ENCODE peak calls at places on chromosomes 13 and 19, in five cellular contexts. One of them, this sample, is unnamed.

GRCh38 chr13:27962128-27962841 is 6.8 kb downstream of the CDX2 start:
- DNase-seq in lung: no peak
- DNase-seq in neural crest cell: no peak
- DNase-seq in Caco-2: peak; percentile 92
- DNase-seq in esophagus squamous epithelium: no peak
- DNase-seq in this sample: no peak

GRCh38 chr19:10712041-10712440 is 5.8 kb upstream of the DNM2 start:
- DNase-seq in Caco-2: no peak
- DNase-seq in lung: no peak
- DNase-seq in esophagus squamous epithelium: no peak
- DNase-seq in neural crest cell: no peak
- DNase-seq in this sample: no peak

GRCh38 chr19:39684283-39684682 is 20.0 kb upstream of the LGALS14 start:
- DNase-seq in Caco-2: no peak
- DNase-seq in lung: no peak
- DNase-seq in esophagus squamous epithelium: no peak
- DNase-seq in neural crest cell: no peak
- DNase-seq in this sample: no peak

GRCh38 chr19:6769006-6769637 is 1.9 kb upstream of the SH2D3A start:
- DNase-seq in esophagus squamous epithelium: no peak
- DNase-seq in lung: no peak
- DNase-seq in neural crest cell: no peak
- DNase-seq in Caco-2: no peak
- DNase-seq in this sample: no peak

GRCh38 chr13:44307255-44307654 is 66.4 kb upstream of the SERP2 start:
- DNase-seq in neural crest cell: no peak
- DNase-seq in esophagus squamous epithelium: no peak
- DNase-seq in lung: no peak
- DNase-seq in Caco-2: no peak
- DNase-seq in this sample: no peak

GRCh38 chr19:5154129-5154798 is 185.4 kb downstream of the KDM4B start:
- DNase-seq in esophagus squamous epithelium: no peak
- DNase-seq in lung: no peak
- DNase-seq in Caco-2: peak; percentile 63
- DNase-seq in neural crest cell: peak; percentile 57
- DNase-seq in this sample: peak; percentile 48

GRCh38 chr19:16076154-16076957 is at the start of gene TPM4:
- DNase-seq in lung: peak; percentile 91
- DNase-seq in neural crest cell: peak; percentile 71
- DNase-seq in esophagus squamous epithelium: peak; percentile 43
- DNase-seq in Caco-2: peak; percentile 91
- DNase-seq in this sample: no peak

GRCh38 chr13:66138172-66138811 is 1091.8 kb downstream of the PCDH9 start:
- DNase-seq in Caco-2: no peak
- DNase-seq in esophagus squamous epithelium: no peak
- DNase-seq in neural crest cell: no peak
- DNase-seq in lung: no peak
- DNase-seq in this sample: no peak

GRCh38 chr19:34994286-34994642 is 5.9 kb upstream of the GRAMD1A start:
- DNase-seq in esophagus squamous epithelium: no peak
- DNase-seq in neural crest cell: no peak
- DNase-seq in Caco-2: no peak
- DNase-seq in lung: no peak
- DNase-seq in this sample: no peak

GRCh38 chr13:52001120-52001731 is 10.0 kb downstream of the ATP7B start:
- DNase-seq in esophagus squamous epithelium: no peak
- DNase-seq in neural crest cell: no peak
- DNase-seq in Caco-2: no peak
- DNase-seq in lung: no peak
- DNase-seq in this sample: no peak

GRCh38 chr13:93698016-93698613 is 471.5 kb downstream of the GPC6 start:
- DNase-seq in neural crest cell: no peak
- DNase-seq in lung: no peak
- DNase-seq in esophagus squamous epithelium: no peak
- DNase-seq in Caco-2: no peak
- DNase-seq in this sample: no peak

GRCh38 chr13:113888701-113889330 is 24.9 kb upstream of the GAS6 start:
- DNase-seq in Caco-2: no peak
- DNase-seq in lung: no peak
- DNase-seq in neural crest cell: no peak
- DNase-seq in esophagus squamous epithelium: no peak
- DNase-seq in this sample: no peak

GRCh38 chr19:46469541-46470185 is 1.7 kb downstream of the PNMA8A start:
- DNase-seq in neural crest cell: no peak
- DNase-seq in lung: no peak
- DNase-seq in Caco-2: no peak
- DNase-seq in esophagus squamous epithelium: no peak
- DNase-seq in this sample: no peak

GRCh38 chr19:39802958-39803357 is 24.3 kb downstream of the LEUTX start:
- DNase-seq in lung: no peak
- DNase-seq in Caco-2: no peak
- DNase-seq in neural crest cell: no peak
- DNase-seq in esophagus squamous epithelium: no peak
- DNase-seq in this sample: no peak

GRCh38 chr19:35350591-35350990 is 2.9 kb downstream of the FFAR1 start:
- DNase-seq in neural crest cell: no peak
- DNase-seq in Caco-2: peak; percentile 17
- DNase-seq in lung: no peak
- DNase-seq in esophagus squamous epithelium: no peak
- DNase-seq in this sample: no peak

GRCh38 chr19:29532097-29532496 is 6.3 kb downstream of the VSTM2B start:
- DNase-seq in neural crest cell: no peak
- DNase-seq in Caco-2: peak; percentile 17
- DNase-seq in esophagus squamous epithelium: no peak
- DNase-seq in lung: no peak
- DNase-seq in this sample: no peak

GRCh38 chr19:39671739-39672363 is 16.1 kb downstream of the LGALS16 start:
- DNase-seq in lung: peak; percentile 36
- DNase-seq in neural crest cell: peak; percentile 22
- DNase-seq in Caco-2: peak; percentile 48
- DNase-seq in esophagus squamous epithelium: no peak
- DNase-seq in this sample: peak; percentile 71

GRCh38 chr19:11208526-11209471 is 11.5 kb upstream of the KANK2 start:
- DNase-seq in neural crest cell: peak; percentile 46
- DNase-seq in esophagus squamous epithelium: no peak
- DNase-seq in Caco-2: no peak
- DNase-seq in lung: no peak
- DNase-seq in this sample: no peak

GRCh38 chr19:29547981-29548380 is 22.2 kb downstream of the VSTM2B start:
- DNase-seq in esophagus squamous epithelium: no peak
- DNase-seq in lung: no peak
- DNase-seq in neural crest cell: no peak
- DNase-seq in Caco-2: peak; percentile 25
- DNase-seq in this sample: no peak

GRCh38 chr19:41189425-41190065 is 3.5 kb upstream of the CYP2S1 start:
- DNase-seq in Caco-2: no peak
- DNase-seq in lung: no peak
- DNase-seq in neural crest cell: no peak
- DNase-seq in esophagus squamous epithelium: no peak
- DNase-seq in this sample: no peak

GRCh38 chr19:47663435-47663910 is 49.7 kb upstream of the EHD2 start:
- DNase-seq in neural crest cell: no peak
- DNase-seq in esophagus squamous epithelium: no peak
- DNase-seq in lung: no peak
- DNase-seq in Caco-2: no peak
- DNase-seq in this sample: peak; percentile 16

GRCh38 chr13:28865312-28865711 is 45.2 kb downstream of the MTUS2 start:
- DNase-seq in lung: no peak
- DNase-seq in esophagus squamous epithelium: no peak
- DNase-seq in Caco-2: no peak
- DNase-seq in neural crest cell: no peak
- DNase-seq in this sample: no peak

GRCh38 chr19:8512115-8512967 is 1.6 kb downstream of the ZNF414 start:
- DNase-seq in neural crest cell: no peak
- DNase-seq in lung: no peak
- DNase-seq in Caco-2: peak; percentile 61
- DNase-seq in esophagus squamous epithelium: no peak
- DNase-seq in this sample: peak; percentile 16

GRCh38 chr13:50389726-50390125 is 374.5 kb downstream of the KCNRG start:
- DNase-seq in lung: no peak
- DNase-seq in Caco-2: no peak
- DNase-seq in esophagus squamous epithelium: no peak
- DNase-seq in neural crest cell: no peak
- DNase-seq in this sample: no peak

GRCh38 chr19:45528149-45528743 is 21.0 kb downstream of the VASP start:
- DNase-seq in lung: no peak
- DNase-seq in Caco-2: peak; percentile 77
- DNase-seq in neural crest cell: no peak
- DNase-seq in esophagus squamous epithelium: no peak
- DNase-seq in this sample: peak; percentile 72

GRCh38 chr19:10270180-10270615 is 722 bp upstream of the ICAM1 start:
- DNase-seq in esophagus squamous epithelium: no peak
- DNase-seq in neural crest cell: no peak
- DNase-seq in lung: peak; percentile 83
- DNase-seq in Caco-2: no peak
- DNase-seq in this sample: no peak

GRCh38 chr13:39385621-39386231 is 217.3 kb downstream of the LHFPL6 start:
- DNase-seq in neural crest cell: no peak
- DNase-seq in esophagus squamous epithelium: no peak
- DNase-seq in Caco-2: no peak
- DNase-seq in lung: no peak
- DNase-seq in this sample: no peak

GRCh38 chr13:27137759-27138158 is 33.9 kb downstream of the USP12 start:
- DNase-seq in Caco-2: no peak
- DNase-seq in neural crest cell: no peak
- DNase-seq in lung: no peak
- DNase-seq in esophagus squamous epithelium: no peak
- DNase-seq in this sample: no peak

GRCh38 chr13:46614582-46614981 is 61.6 kb downstream of the LRCH1 start:
- DNase-seq in lung: no peak
- DNase-seq in Caco-2: no peak
- DNase-seq in esophagus squamous epithelium: no peak
- DNase-seq in neural crest cell: no peak
- DNase-seq in this sample: no peak

GRCh38 chr19:13243971-13244370 is 93.8 kb downstream of the IER2 start:
- DNase-seq in neural crest cell: no peak
- DNase-seq in Caco-2: no peak
- DNase-seq in esophagus squamous epithelium: no peak
- DNase-seq in lung: no peak
- DNase-seq in this sample: no peak

GRCh38 chr19:30390356-30390988 is 18.3 kb downstream of the ZNF536 start:
- DNase-seq in esophagus squamous epithelium: no peak
- DNase-seq in lung: no peak
- DNase-seq in Caco-2: no peak
- DNase-seq in neural crest cell: no peak
- DNase-seq in this sample: no peak

GRCh38 chr19:40238775-40239174 is 12.3 kb upstream of the CCNP start:
- DNase-seq in esophagus squamous epithelium: no peak
- DNase-seq in lung: no peak
- DNase-seq in Caco-2: no peak
- DNase-seq in neural crest cell: no peak
- DNase-seq in this sample: no peak

DNA sequence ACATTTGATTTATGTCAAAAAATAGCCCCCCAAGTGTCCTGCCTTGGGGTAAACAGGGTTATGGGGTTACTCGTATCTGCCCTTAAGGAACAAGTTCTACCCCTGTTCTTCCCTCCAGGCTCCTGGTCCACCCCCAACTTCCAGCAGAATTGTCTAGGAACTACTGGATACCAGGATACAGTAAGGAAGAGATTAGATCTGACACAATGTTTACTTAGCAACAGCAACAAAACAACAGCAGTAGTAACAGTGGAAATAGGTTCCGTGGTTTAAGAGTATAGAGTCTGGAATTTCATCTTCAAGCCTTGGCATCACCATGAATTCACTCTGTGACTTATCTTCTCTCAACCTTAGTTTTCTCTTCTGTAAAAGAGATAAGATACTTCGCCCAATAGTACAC is 1.7 kb upstream of the FAM98C start:
- DNase-seq in lung: no peak
- DNase-seq in Caco-2: no peak
- DNase-seq in neural crest cell: no peak
- DNase-seq in esophagus squamous epithelium: no peak
- DNase-seq in this sample: no peak
- TF ChIP-seq CTCF in lung: no peak
- TF ChIP-seq CTCF in Caco-2: no peak
- TF ChIP-seq CTCF in neural crest cell: no peak
- TF ChIP-seq CTCF in esophagus squamous epithelium: no peak
- TF ChIP-seq CTCF in this sample: no peak

GRCh38 chr13:97268772-97269171 is 46.6 kb downstream of the MBNL2 start:
- DNase-seq in neural crest cell: no peak
- DNase-seq in lung: no peak
- DNase-seq in Caco-2: no peak
- DNase-seq in esophagus squamous epithelium: no peak
- DNase-seq in this sample: no peak
- TF ChIP-seq CTCF in neural crest cell: no peak
- TF ChIP-seq CTCF in lung: no peak
- TF ChIP-seq CTCF in Caco-2: no peak
- TF ChIP-seq CTCF in esophagus squamous epithelium: no peak
- TF ChIP-seq CTCF in this sample: no peak

GRCh38 chr13:90883592-90883991 is 463.9 kb upstream of the MIR17HG start:
- DNase-seq in Caco-2: no peak
- DNase-seq in esophagus squamous epithelium: no peak
- DNase-seq in neural crest cell: no peak
- DNase-seq in lung: no peak
- DNase-seq in this sample: no peak
- TF ChIP-seq CTCF in Caco-2: no peak
- TF ChIP-seq CTCF in esophagus squamous epithelium: no peak
- TF ChIP-seq CTCF in neural crest cell: no peak
- TF ChIP-seq CTCF in lung: no peak
- TF ChIP-seq CTCF in this sample: no peak

GRCh38 chr13:20492641-20493040 is 33.0 kb downstream of the CRYL1 start:
- DNase-seq in lung: no peak
- DNase-seq in neural crest cell: peak; percentile 35
- DNase-seq in Caco-2: peak; percentile 53
- DNase-seq in esophagus squamous epithelium: no peak
- DNase-seq in this sample: peak; percentile 60
- TF ChIP-seq CTCF in lung: no peak
- TF ChIP-seq CTCF in neural crest cell: peak; percentile 57
- TF ChIP-seq CTCF in Caco-2: peak; percentile 64
- TF ChIP-seq CTCF in esophagus squamous epithelium: no peak
- TF ChIP-seq CTCF in this sample: peak; percentile 41